ENCODE peak calls at places on chromosome 4, in five cellular contexts. V, P, T, A and X are unnamed samples.
A peak's percentile ranks its signal among the peaks of the same experiment; 100 is the strongest.

GRCh38 chr4:115575851-115576250 is 462.4 kb upstream of the NDST4 start:
- DNase-seq in V (no peak), P (peak; percentile 60), T (no peak), A (no peak), X (no peak)

GRCh38 chr4:156223985-156224384 is 270.3 kb upstream of the CTSO start:
- DNase-seq in V (no peak), P (no peak), T (no peak), A (no peak), X (no peak)

GRCh38 chr4:54217642-54218486 is 11.2 kb upstream of the PDGFRA start:
- DNase-seq in V (peak; percentile 56), P (peak; percentile 93), T (peak; percentile 81), A (peak; percentile 34), X (peak; percentile 67)

GRCh38 chr4:152735302-152735917 is 44.1 kb downstream of the TIGD4 start:
- DNase-seq in V (no peak), P (peak; percentile 63), T (no peak), A (no peak), X (no peak)

GRCh38 chr4:153785830-153786721 is 2.8 kb downstream of the SFRP2 start:
- DNase-seq in V (no peak), P (peak; percentile 70), T (no peak), A (no peak), X (no peak)

GRCh38 chr4:156949373-156949814 is 22.2 kb downstream of the PDGFC start:
- DNase-seq in V (no peak), P (no peak), T (no peak), A (no peak), X (no peak)

GRCh38 chr4:83855044-83855443 is 319.1 kb downstream of the GPAT3 start:
- DNase-seq in V (no peak), P (no peak), T (no peak), A (no peak), X (peak; percentile 18)

GRCh38 chr4:152946460-152946859 is 10.3 kb downstream of the FHDC1 start:
- DNase-seq in V (no peak), P (no peak), T (no peak), A (no peak), X (no peak)

GRCh38 chr4:151948351-151949016 is 187.7 kb upstream of the GATB start:
- DNase-seq in V (no peak), P (no peak), T (no peak), A (no peak), X (no peak)

GRCh38 chr4:185276036-185276435 is 66.6 kb downstream of the SNX25 start:
- DNase-seq in V (no peak), P (no peak), T (no peak), A (no peak), X (no peak)

GRCh38 chr4:133287396-133287795 is 138.3 kb downstream of the PCDH10 start:
- DNase-seq in V (no peak), P (no peak), T (no peak), A (no peak), X (no peak)

GRCh38 chr4:39626261-39626660 is 12.4 kb downstream of the SMIM14 start:
- DNase-seq in V (no peak), P (no peak), T (no peak), A (peak; percentile 41), X (no peak)

GRCh38 chr4:39616651-39617050 is 22.0 kb downstream of the SMIM14 start:
- DNase-seq in V (no peak), P (no peak), T (no peak), A (no peak), X (no peak)

GRCh38 chr4:39620551-39620950 is 18.1 kb downstream of the SMIM14 start:
- DNase-seq in V (no peak), P (no peak), T (no peak), A (no peak), X (no peak)

GRCh38 chr4:39617534-39617933 is 21.1 kb downstream of the SMIM14 start:
- DNase-seq in V (no peak), P (no peak), T (no peak), A (no peak), X (no peak)

GRCh38 chr4:39621582-39621981 is 17.1 kb downstream of the SMIM14 start:
- DNase-seq in V (peak; percentile 77), P (peak; percentile 34), T (peak; percentile 84), A (no peak), X (no peak)
- H3K4me1 ChIP-seq in V (peaks cover 26% of the 10 kb centered on the region), P (peaks cover 19% of the 10 kb centered on the region), T (no peaks in the 10 kb centered on the region), A (no peaks in the 10 kb centered on the region), X (no peaks in the 10 kb centered on the region)

DNA sequence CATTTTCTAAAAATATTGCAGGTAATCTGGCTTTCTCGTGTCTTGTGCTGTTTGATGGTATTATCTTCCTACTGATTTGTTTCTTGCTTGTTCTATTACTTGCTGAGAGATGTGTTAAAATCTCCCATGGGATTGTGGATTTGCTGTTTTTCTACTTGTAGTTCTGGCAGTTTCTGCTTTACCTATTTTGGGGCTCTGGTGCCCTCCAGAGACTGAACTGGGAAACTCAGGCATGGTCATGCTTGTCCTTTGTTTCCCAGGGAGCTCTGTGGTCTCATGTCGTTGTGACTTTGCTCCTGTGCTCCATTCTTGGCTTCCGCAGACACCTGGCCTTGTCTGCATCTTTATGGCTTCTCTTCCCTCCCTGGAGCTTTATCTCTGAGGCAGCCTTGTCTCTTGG is 39.5 kb downstream of the NSD2 start:
- DNase-seq in V (no peak), P (peak; percentile 88), T (no peak), A (no peak), X (no peak)
- H3K4me3 ChIP-seq in V (no peak overlapping the region), P (no peak overlapping the region), T (no peak overlapping the region), A (no peak overlapping the region), X (no peak overlapping the region)

DNA sequence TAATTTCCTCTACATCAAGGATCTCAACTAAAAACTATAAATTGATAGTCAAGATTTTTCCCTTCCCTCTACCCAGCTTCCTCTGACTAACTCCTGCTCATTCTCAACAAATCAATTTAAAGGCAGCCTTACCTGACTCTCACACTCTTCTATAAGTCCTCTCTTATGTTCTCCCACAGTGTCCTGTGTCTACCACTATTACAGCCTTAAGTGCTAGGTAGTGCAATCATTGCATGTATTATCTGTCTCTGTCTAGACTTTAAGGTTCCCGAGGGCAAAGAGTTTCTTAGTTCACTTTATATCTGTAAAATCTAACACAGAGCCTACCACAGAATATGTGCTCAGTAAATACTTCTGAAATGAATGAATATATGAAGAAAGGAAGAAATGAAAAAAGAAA is 123.7 kb downstream of the BTC start:
- DNase-seq in V (no peak), P (no peak), T (no peak), A (no peak), X (no peak)
- H3K4me1 ChIP-seq in V (peaks cover 2% of the 10 kb centered on the region), P (peaks cover 25% of the 10 kb centered on the region), T (no peaks in the 10 kb centered on the region), A (no peaks in the 10 kb centered on the region), X (no peaks in the 10 kb centered on the region)

GRCh38 chr4:52670739-52671138 is 11.6 kb upstream of the USP46 start:
- DNase-seq in V (no peak), P (no peak), T (no peak), A (no peak), X (no peak)
- H3K4me3 ChIP-seq in V (no peak overlapping the region), P (no peak overlapping the region), T (no peak overlapping the region), A (no peak overlapping the region), X (no peak overlapping the region)

DNA sequence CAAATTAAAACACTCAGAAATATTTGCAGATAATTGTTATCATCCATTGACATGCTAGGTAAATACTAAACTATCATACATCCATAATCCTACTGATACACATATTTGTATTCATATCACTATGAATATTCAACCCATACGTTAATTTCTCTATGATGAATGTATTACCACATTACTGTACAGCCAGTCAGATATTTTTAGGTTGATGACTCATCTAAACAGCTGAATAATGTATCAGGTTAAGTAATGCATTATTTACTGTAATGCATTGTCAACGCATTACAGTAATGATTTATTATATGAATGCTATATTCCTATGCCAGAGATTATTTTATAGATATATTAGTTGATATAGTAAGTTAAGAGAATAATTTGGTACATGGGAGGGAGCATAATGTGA is 37.1 kb downstream of the VEGFC start:
- DNase-seq in V (no peak), P (no peak), T (no peak), A (no peak), X (no peak)
- H3K4me1 ChIP-seq in V (no peaks in the 10 kb centered on the region), P (no peaks in the 10 kb centered on the region), T (no peaks in the 10 kb centered on the region), A (no peaks in the 10 kb centered on the region), X (no peaks in the 10 kb centered on the region)

DNA sequence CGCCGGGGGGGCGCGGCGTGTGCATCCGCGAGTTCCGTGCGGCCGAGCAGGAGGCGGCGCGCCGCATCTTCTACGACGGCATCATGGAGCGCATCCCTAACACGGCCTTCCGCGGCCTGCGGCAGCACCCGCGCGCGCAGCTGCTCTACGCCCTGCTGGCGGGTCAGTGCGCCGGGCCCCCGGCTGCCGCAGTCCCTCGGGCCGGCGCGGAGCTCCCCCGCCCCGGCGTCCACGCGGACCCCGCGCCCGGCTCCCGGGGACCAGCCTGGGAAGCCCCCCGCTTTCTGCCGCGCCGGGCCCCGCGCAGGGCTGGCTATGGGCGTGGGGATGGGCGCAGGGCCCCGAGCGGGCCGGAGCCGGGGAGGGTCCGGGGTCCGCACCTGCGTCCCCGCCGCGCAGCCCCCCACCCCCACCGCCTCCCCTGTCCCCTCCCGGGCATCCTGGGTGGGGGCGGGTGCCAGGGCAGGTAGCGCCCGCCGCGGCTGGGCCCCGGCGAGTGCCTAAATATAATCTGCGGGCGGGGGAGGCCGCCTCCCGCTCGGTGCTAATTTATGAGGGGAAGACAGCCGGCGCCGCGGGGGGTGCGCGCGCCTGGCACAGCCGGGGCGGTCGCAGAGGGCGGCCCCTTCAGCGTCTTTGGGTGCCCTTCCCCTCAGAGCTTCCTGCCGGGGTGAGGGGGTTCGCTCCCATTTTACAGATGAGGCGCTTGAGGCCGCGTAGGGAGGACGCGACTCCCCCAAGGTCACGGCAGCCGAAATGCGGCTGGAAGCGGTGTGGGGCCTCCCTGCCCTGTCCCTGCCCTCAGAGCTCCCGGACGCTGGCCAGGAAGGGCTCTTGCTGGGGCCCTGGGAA is 825 bp downstream of the NAT8L start:
- DNase-seq in V (no peak), P (peak; percentile 54), T (no peak), A (no peak), X (no peak)
- H3K4me3 ChIP-seq in V (no peak overlapping the region), P (peak overlapping the region; percentile 54), T (peak overlapping the region; percentile 50), A (peak overlapping the region; percentile 37), X (peak overlapping the region; percentile 70)

GRCh38 chr4:5881340-5881739 is 11.5 kb downstream of the CRMP1 start:
- DNase-seq in V (no peak), P (peak; percentile 59), T (no peak), A (no peak), X (no peak)

GRCh38 chr4:5885733-5886132 is 7.2 kb downstream of the CRMP1 start:
- DNase-seq in V (no peak), P (no peak), T (no peak), A (no peak), X (no peak)

GRCh38 chr4:5884804-5885203 is 8.1 kb downstream of the CRMP1 start:
- DNase-seq in V (no peak), P (no peak), T (no peak), A (no peak), X (no peak)

GRCh38 chr4:5883916-5884315 is 9.0 kb downstream of the CRMP1 start:
- DNase-seq in V (no peak), P (no peak), T (no peak), A (no peak), X (no peak)

DNA sequence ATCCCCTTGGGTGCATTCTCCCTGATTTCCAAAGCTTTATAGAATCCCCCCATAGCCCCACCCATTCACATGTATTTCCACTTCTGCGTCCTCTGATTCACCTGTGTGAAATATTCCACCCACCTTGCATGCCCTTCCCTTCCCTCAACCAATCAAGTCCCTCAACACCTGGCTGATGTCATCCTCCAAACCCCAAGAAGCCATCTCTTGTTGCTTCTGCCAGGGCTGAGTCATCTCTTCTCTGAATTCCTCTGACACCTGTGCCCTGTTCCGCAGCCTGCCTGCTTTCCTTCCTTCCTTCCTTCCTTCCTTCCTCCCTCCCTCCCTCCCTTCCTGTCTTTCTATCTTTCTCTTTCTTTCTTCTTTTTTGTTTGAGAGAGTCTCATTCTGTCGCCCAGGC is 9.9 kb downstream of the CRMP1 start:
- DNase-seq in V (no peak), P (no peak), T (no peak), A (no peak), X (no peak)
- H3K4me1 ChIP-seq in V (peaks cover 10% of the 10 kb centered on the region), P (peaks cover 35% of the 10 kb centered on the region), T (no peaks in the 10 kb centered on the region), A (no peaks in the 10 kb centered on the region), X (no peaks in the 10 kb centered on the region)